ENCODE peak calls at places on chromosome 1, in four cellular contexts. N, C, G and V are unnamed samples.

GRCh38 chr1:230113230-230113604 is 46.2 kb downstream of the GALNT2 start:
- DNase-seq in C (no peak), N (no peak), G (no peak), V (no peak)

GRCh38 chr1:175599212-175599681 is 144.1 kb downstream of the TNR start:
- DNase-seq in G (no peak), N (no peak), C (no peak), V (no peak)

GRCh38 chr1:238177351-238177750 is 286.6 kb upstream of the ZP4 start:
- DNase-seq in C (no peak), G (no peak), N (no peak), V (no peak)

GRCh38 chr1:113135460-113135859 is 62.5 kb downstream of the LRIG2 start:
- DNase-seq in G (no peak), C (no peak), N (no peak), V (no peak)

GRCh38 chr1:26705788-26706237 is 10.0 kb downstream of the ARID1A start:
- DNase-seq in N (no peak), G (no peak), C (peak), V (no peak)

GRCh38 chr1:116764466-116764896 is 10.3 kb downstream of the CD2 start:
- DNase-seq in G (peak), N (no peak), C (no peak), V (no peak)

GRCh38 chr1:63064135-63064534 is 258.2 kb upstream of the FOXD3 start:
- DNase-seq in C (no peak), N (no peak), G (no peak), V (no peak)

GRCh38 chr1:151072224-151072623 is 1.7 kb downstream of the GABPB2 start:
- DNase-seq in N (no peak), G (no peak), C (no peak), V (no peak)

GRCh38 chr1:229117664-229118300 is 153.1 kb upstream of the RAB4A start:
- DNase-seq in C (no peak), N (no peak), G (no peak), V (no peak)

GRCh38 chr1:114746450-114747121 is 11.2 kb downstream of the CSDE1 start:
- DNase-seq in N (no peak), C (no peak), G (no peak), V (no peak)

GRCh38 chr1:163197022-163197421 is 5.7 kb downstream of the RGS5 start:
- DNase-seq in C (no peak), N (no peak), G (no peak), V (no peak)

GRCh38 chr1:231512147-231512698 is 16.2 kb upstream of the TSNAX start:
- DNase-seq in N (no peak), C (peak), G (peak), V (no peak)

GRCh38 chr1:206706298-206706791 is 21.6 kb downstream of the MAPKAPK2 start:
- DNase-seq in N (no peak), G (no peak), C (no peak), V (no peak)

GRCh38 chr1:235369802-235370201 is 2.6 kb downstream of the TBCE start:
- DNase-seq in C (no peak), G (no peak), N (no peak), V (no peak)

GRCh38 chr1:110783292-110783918 is 89.5 kb upstream of the CD53 start:
- DNase-seq in G (no peak), N (peak), C (peak), V (peak)

GRCh38 chr1:38238294-38238693 is 191.7 kb upstream of the POU3F1 start:
- DNase-seq in C (no peak), N (no peak), G (no peak), V (no peak)

GRCh38 chr1:62011007-62011406 is 183.6 kb upstream of the L1TD1 start:
- DNase-seq in N (no peak), C (no peak), G (no peak), V (no peak)
- TF ChIP-seq POLR2AphosphoS5 in N (no peak), C (no peak), G (no peak), V (no peak)

GRCh38 chr1:199684686-199685273 is 342.7 kb upstream of the NR5A2 start:
- DNase-seq in N (peak), C (peak), G (peak), V (peak)

GRCh38 chr1:199685369-199685768 is 342.1 kb upstream of the NR5A2 start:
- DNase-seq in C (peak), N (no peak), G (no peak), V (no peak)

GRCh38 chr1:199687321-199687720 is 340.2 kb upstream of the NR5A2 start:
- DNase-seq in C (no peak), G (no peak), N (no peak), V (no peak)

DNA sequence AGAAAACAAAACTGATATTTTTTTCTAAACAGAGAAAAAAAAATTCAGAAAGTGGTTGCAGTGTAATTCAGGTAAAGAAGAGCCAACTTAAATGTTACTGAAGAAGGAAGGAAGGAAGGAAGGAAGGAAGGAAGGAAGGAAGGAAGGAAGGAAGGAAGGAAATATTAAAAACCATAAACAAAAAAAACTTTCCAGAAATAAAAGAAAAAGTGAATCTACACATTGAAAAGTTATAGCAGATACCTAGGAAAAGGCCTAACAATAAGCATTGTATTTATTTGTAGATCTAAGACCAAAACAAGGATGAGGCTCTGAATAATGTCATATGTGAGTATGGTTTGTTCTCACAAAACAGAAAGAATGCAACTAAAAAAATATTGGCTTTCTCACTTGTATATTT is 345.4 kb upstream of the NR5A2 start:
- DNase-seq in N (no peak), C (no peak), G (no peak), V (no peak)
- TF ChIP-seq MXI1 in N (no peak), C (no peak), G (no peak), V (no peak)

GRCh38 chr1:36087233-36088123 is 1.2 kb upstream of the ADPRS start:
- DNase-seq in C (no peak), N (peak), G (no peak), V (no peak)
- TF ChIP-seq POLR2AphosphoS5 in C (no peak), N (no peak), G (no peak), V (no peak)

DNA sequence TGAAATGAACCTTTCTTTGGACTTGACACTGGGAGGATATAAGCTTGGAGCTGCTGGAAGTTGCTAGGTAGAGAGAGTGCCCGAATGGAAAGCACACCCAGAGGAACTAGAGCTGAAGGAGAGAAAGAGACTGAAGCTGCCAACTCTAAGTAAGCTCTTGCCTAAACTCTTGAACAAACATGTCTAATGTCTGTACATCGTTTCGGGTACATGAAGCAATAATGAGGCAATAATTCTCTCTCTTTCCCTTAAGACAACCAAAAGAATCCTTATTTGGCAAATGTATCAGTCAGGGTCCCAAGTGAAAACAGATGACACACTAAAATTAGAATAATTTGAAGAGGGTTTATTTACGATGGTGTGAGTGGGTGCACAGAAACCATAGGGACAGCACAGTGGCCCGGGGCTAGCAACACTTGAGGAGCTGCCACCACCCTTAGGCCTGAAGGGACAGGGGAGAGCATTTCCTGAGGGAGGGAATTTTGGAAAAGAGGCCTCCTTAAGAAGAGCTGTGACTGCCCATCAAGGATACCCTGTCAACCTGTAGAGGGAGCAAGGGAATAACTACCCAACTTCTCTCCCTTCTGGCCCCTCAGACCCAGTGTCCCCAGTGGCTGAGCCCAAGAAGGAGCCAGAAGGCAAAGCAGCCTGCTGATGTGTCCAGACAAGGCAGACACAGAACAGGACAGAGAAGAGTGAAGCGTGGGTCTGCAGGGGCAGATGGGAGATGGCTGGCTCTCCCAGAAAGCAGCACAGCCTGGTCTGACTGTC is 36.1 kb upstream of the KHDRBS1 start:
- DNase-seq in N (peak), C (peak), G (no peak), V (peak)
- TF ChIP-seq MXI1 in N (no peak), C (no peak), G (no peak), V (no peak)

GRCh38 chr1:15834406-15835204 is 12.9 kb upstream of the SPEN start:
- DNase-seq in N (peak), C (peak), G (peak), V (peak)

GRCh38 chr1:15835205-15835740 is 12.2 kb upstream of the SPEN start:
- DNase-seq in C (peak), G (no peak), N (peak), V (peak)

GRCh38 chr1:15833069-15833679 is 14.3 kb upstream of the SPEN start:
- DNase-seq in G (no peak), N (no peak), C (no peak), V (no peak)

GRCh38 chr1:15835741-15836510 is 11.6 kb upstream of the SPEN start:
- DNase-seq in G (peak), N (peak), C (peak), V (peak)

DNA sequence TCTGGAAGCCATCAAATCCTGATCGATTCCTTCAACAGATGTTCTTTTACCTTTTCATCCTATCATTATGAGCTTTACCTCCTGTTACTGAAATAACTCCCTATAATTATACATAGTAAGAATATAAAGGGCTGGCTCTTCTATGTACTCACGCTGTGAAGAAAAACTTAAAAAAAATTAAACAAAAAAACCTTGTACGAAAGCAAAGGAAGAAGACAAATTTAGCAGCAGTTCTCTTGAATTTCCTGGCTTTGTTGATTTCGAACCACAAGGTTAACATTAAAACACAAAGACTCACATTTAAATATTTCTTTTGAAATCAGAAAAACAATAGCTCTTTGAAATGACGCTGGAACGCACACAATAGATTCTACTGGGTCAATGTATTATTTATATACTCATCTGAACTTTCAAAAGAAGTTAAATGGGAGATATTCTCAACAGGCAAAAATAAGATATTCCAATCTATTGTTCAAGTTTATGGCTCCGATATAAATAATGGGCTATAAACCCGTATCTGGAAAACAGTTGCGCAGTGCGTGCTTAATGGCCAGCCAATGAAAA is 13.6 kb upstream of the SPEN start:
- DNase-seq in C (no peak), G (no peak), N (no peak), V (no peak)
- TF ChIP-seq POLR2AphosphoS5 in C (no peak), G (no peak), N (no peak), V (no peak)

GRCh38 chr1:242239394-242239793 is 240.5 kb upstream of the MAP1LC3C start:
- DNase-seq in C (no peak), N (no peak), G (no peak), V (no peak)
- TF ChIP-seq MXI1 in C (no peak), N (no peak), G (no peak), V (no peak)

DNA sequence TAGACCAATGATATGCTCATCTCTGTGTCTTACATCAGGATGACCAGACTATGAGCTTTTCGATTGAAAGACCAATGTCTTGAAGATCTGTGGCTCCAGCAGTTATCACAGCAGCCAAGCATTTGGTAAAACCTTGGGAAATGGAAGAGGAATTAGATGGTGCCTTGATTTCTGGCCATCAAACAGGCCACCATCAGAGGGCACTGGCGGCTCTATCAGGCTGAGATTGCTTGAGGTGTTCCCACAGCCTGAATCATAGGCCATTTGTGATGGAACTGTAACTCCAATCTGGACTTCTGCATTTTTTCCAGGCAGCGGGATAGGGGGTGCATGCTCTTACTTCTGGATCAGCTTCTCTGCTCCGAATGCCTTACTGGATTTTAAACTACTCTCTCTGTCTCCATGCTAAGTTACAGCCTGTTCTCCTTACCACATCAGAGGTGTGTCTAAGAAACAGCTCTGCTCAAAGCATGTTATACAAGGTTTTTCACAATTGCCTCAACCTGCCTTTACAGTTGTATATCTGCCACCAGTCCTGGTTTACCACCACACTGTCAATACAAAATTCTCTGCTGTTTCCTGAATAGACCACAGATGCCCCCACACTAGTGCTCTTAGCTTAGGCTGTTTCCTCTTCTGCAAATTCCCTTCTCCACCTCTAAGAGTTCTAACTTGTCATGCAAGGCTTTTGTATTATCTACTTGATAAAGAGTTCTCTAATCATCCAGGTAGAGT is 180.9 kb downstream of the PTGER3 start:
- DNase-seq in N (no peak), G (no peak), C (no peak), V (no peak)
- TF ChIP-seq POLR2AphosphoS5 in N (no peak), G (no peak), C (no peak), V (no peak)

GRCh38 chr1:186829679-186830587 is 1.2 kb downstream of the PLA2G4A start:
- DNase-seq in C (no peak), N (no peak), G (no peak), V (no peak)

GRCh38 chr1:186834405-186834958 is 5.7 kb downstream of the PLA2G4A start:
- DNase-seq in N (no peak), G (no peak), C (no peak), V (no peak)

GRCh38 chr1:186828612-186829542 is at the start of gene PLA2G4A:
- DNase-seq in G (no peak), N (no peak), C (no peak), V (no peak)
- TF ChIP-seq MXI1 in G (peak), N (no peak), C (no peak), V (no peak)

DNA sequence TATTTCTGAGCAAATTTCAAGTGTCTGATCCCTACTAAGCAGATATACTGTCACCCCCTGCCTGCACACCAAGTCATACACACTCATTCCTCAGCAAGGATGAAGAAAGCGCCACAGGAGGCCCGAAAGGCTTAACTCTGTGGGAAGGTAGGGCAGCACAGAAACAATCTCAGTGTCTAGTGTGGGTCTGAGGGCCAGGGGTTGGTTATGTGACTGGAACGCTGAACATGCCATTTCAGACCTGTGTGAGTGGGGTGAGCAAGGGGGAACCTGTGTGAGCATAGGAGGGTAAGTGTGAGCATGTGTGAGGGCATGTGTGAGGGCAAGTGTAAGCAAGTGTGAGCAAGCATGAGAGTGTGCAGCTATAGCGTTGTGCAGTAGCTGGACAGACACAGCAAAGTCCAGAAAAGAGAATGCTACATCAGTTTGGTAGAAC is 6.2 kb downstream of the ITPKB start:
- DNase-seq in G (no peak), N (no peak), C (no peak), V (no peak)
- TF ChIP-seq POLR2AphosphoS5 in G (no peak), N (no peak), C (no peak), V (no peak)

DNA sequence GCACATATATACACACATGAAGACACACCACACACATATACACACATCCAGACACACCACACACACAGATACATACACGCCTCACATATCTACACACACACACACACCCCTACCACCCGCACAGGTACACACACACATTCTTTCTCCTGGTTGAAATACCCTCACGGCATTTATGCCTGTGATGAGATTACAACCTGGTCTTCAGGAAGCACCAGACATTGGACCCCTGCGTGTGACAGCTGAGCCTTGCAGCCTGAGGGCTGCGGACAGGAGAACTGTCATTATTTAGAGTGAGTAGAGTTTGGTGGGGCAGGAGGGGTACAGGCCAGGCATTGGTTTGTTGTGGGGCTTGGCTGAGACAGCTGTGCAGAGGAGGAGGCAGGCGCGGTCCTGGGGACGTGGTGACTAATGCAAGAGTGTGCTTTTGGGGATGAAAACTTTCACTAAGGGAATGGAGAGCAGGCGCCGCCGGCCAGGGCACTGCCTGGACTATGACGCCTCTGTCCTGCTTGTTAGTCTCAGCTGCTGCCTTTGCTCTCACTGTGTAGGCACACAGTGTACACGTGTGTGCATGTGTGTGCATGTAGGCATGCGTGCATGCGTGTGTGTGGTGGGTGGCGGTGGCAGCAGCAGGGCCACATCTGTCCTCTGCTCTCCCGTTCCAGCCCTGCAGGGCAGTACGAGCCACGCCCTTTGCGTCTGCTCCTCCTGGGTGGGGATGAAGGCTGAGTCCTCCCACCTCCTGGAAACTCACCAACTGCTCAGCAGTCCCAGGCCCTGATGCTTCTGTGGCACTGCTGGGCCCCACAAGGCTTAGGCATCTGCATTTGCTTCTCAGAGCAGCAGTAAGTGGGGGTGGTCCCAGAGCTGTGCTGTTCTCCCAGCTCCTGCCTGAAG is 57.6 kb downstream of the SPSB1 start:
- DNase-seq in G (no peak), C (no peak), N (peak), V (no peak)
- TF ChIP-seq MXI1 in G (no peak), C (no peak), N (no peak), V (no peak)